ENCODE peak calls at places on chromosomes 7 and 10, in five cellular contexts. K is hepatic stellate cell, Z is ovary, F is caudate nucleus, Y is colonic mucosa. R is an unnamed sample.

GRCh38 chr10:113859261-113859660 is 4.8 kb downstream of the NHLRC2 start:
- DNase-seq in K (no peak), Z (no peak), F (no peak), Y (no peak), R (no peak)

GRCh38 chr7:29564455-29565185 is 985 bp downstream of the PRR15 start:
- DNase-seq in K (peak), Z (peak), F (peak), Y (peak), R (peak)

GRCh38 chr7:43053968-43054367 is 58.5 kb upstream of the HECW1 start:
- DNase-seq in K (no peak), Z (no peak), F (no peak), Y (no peak), R (no peak)

GRCh38 chr7:132464740-132465139 is 111.5 kb downstream of the PLXNA4 start:
- DNase-seq in K (peak), Z (no peak), F (no peak), Y (no peak), R (no peak)

GRCh38 chr10:124001391-124002260 is 91.8 kb downstream of the CHST15 start:
- DNase-seq in K (peak), Z (no peak), F (no peak), Y (peak), R (no peak)

GRCh38 chr7:155210386-155210785 is 87.3 kb upstream of the INSIG1 start:
- DNase-seq in K (no peak), Z (no peak), F (no peak), Y (no peak), R (no peak)

GRCh38 chr10:66349726-66350125 is 576.1 kb upstream of the LRRTM3 start:
- DNase-seq in K (peak), Z (no peak), F (no peak), Y (no peak), R (no peak)

GRCh38 chr7:111012152-111012551 is 78.8 kb upstream of the LRRN3 start:
- DNase-seq in K (no peak), Z (no peak), F (no peak), Y (no peak), R (no peak)

GRCh38 chr10:15197276-15197675 is 28.8 kb upstream of the NMT2 start:
- DNase-seq in K (peak), Z (no peak), F (no peak), Y (no peak), R (no peak)

GRCh38 chr7:32658034-32658944 is 163.0 kb downstream of the AVL9 start:
- DNase-seq in K (no peak), Z (no peak), F (no peak), Y (peak), R (no peak)

GRCh38 chr10:67853512-67853911 is 15.5 kb upstream of the DNAJC12 start:
- DNase-seq in K (no peak), Z (no peak), F (no peak), Y (no peak), R (no peak)

GRCh38 chr10:4217187-4217586 is 432.2 kb upstream of the KLF6 start:
- DNase-seq in K (no peak), Z (no peak), F (no peak), Y (no peak), R (no peak)

GRCh38 chr10:21329995-21330627 is 195.4 kb downstream of the SKIDA1 start:
- DNase-seq in K (peak), Z (no peak), F (no peak), Y (peak), R (no peak)

GRCh38 chr7:35727571-35727970 is 32.6 kb upstream of the HERPUD2 start:
- DNase-seq in K (peak), Z (no peak), F (no peak), Y (no peak), R (no peak)

GRCh38 chr7:130481898-130482297 is 10.0 kb upstream of the MEST start:
- DNase-seq in K (no peak), Z (no peak), F (no peak), Y (no peak), R (no peak)

GRCh38 chr7:5549096-5549896 is 125.7 kb upstream of the TNRC18 start:
- DNase-seq in K (peak), Z (no peak), F (no peak), Y (peak), R (no peak)

GRCh38 chr7:51034531-51035264 is 252.0 kb upstream of the GRB10 start:
- DNase-seq in K (peak), Z (no peak), F (no peak), Y (no peak), R (no peak)

GRCh38 chr10:121900443-121901174 is 27.2 kb downstream of the ATE1 start:
- DNase-seq in K (peak), Z (no peak), F (no peak), Y (no peak), R (no peak)

GRCh38 chr7:74365320-74366022 is 76.3 kb downstream of the CLIP2 start:
- DNase-seq in K (peak), Z (peak), F (peak), Y (peak), R (no peak)

GRCh38 chr7:45217358-45217757 is 59.8 kb downstream of the RAMP3 start:
- DNase-seq in K (peak), Z (no peak), F (no peak), Y (no peak), R (no peak)

GRCh38 chr10:124166431-124167125 is 73.2 kb upstream of the CHST15 start:
- DNase-seq in K (no peak), Z (peak), F (no peak), Y (no peak), R (no peak)

GRCh38 chr10:105952153-105952552 is 1212.4 kb downstream of the SORCS1 start:
- DNase-seq in K (no peak), Z (no peak), F (no peak), Y (no peak), R (peak)

GRCh38 chr10:13072339-13072738 is 27.6 kb upstream of the OPTN start:
- DNase-seq in K (no peak), Z (no peak), F (no peak), Y (no peak), R (no peak)

GRCh38 chr10:113382691-113383090 is 170.2 kb upstream of the HABP2 start:
- DNase-seq in K (no peak), Z (no peak), F (no peak), Y (no peak), R (no peak)

GRCh38 chr7:30412810-30413504 is 65.6 kb downstream of the NOD1 start:
- DNase-seq in K (peak), Z (no peak), F (no peak), Y (no peak), R (no peak)

GRCh38 chr10:103445767-103446567 is 6.2 kb downstream of the CALHM2 start:
- DNase-seq in K (peak), Z (peak), F (no peak), Y (peak), R (no peak)

GRCh38 chr10:11180228-11180627 is 162.6 kb downstream of the CELF2 start:
- DNase-seq in K (no peak), Z (no peak), F (no peak), Y (no peak), R (no peak)

GRCh38 chr10:28375399-28376354 is 72.8 kb upstream of the MPP7 start:
- DNase-seq in K (peak), Z (no peak), F (no peak), Y (peak), R (no peak)

GRCh38 chr10:110041479-110041829 is 33.7 kb downstream of the ADD3 start:
- DNase-seq in K (no peak), Z (no peak), F (no peak), Y (no peak), R (no peak)

GRCh38 chr7:92949748-92950147 is 113.4 kb upstream of the CDK6 start:
- DNase-seq in K (no peak), Z (no peak), F (no peak), Y (peak), R (no peak)

GRCh38 chr7:17058568-17058967 is 176.8 kb upstream of the AGR3 start:
- DNase-seq in K (peak), Z (no peak), F (no peak), Y (no peak), R (no peak)

GRCh38 chr10:49585387-49585786 is 24.7 kb upstream of the SLC18A3 start:
- DNase-seq in K (no peak), Z (no peak), F (no peak), Y (no peak), R (no peak)

GRCh38 chr7:1341361-1341675 is 108.6 kb downstream of the UNCX start:
- DNase-seq in K (no peak), Z (no peak), F (no peak), Y (no peak), R (no peak)

GRCh38 chr10:14153570-14154055 is 177.1 kb downstream of the FRMD4A start:
- DNase-seq in K (peak), Z (no peak), F (no peak), Y (no peak), R (no peak)

GRCh38 chr10:17643755-17644484 is at the start of gene STAM:
- DNase-seq in K (peak), Z (peak), F (peak), Y (peak), R (peak)

GRCh38 chr7:47253650-47254080 is 328.2 kb downstream of the TNS3 start:
- DNase-seq in K (peak), Z (peak), F (no peak), Y (peak), R (no peak)

GRCh38 chr7:95549818-95550529 is 46.3 kb downstream of the PDK4 start:
- DNase-seq in K (peak), Z (peak), F (no peak), Y (peak), R (no peak)

GRCh38 chr10:6579904-6580278 is at the start of gene PRKCQ:
- DNase-seq in K (no peak), Z (peak), F (no peak), Y (peak), R (no peak)

GRCh38 chr10:71234970-71235681 is 22.8 kb downstream of the UNC5B start:
- DNase-seq in K (peak), Z (no peak), F (peak), Y (no peak), R (no peak)